ENCODE peak calls at places on chromosomes 4 and X, in ten cellular contexts. V, L, O, P, A, C, W, M, E and R are unnamed samples.

GRCh38 chrX:74525116-74525515 is 89.3 kb downstream of the RLIM start:
- DNase-seq in V (no peak), L (no peak), O (no peak), P (no peak), A (no peak), C (no peak), W (no peak), M (no peak), E (no peak), R (no peak)

GRCh38 chrX:319579-320125 is 1.1 kb upstream of the GTPBP6 start:
- DNase-seq in V (no peak), L (no peak), O (no peak), P (no peak), A (no peak), C (peak), W (peak), M (no peak), E (no peak), R (peak)

GRCh38 chr4:100870940-100871772 is 353.3 kb upstream of the EMCN start:
- DNase-seq in V (no peak), L (no peak), O (peak), P (no peak), A (no peak), C (no peak), W (no peak), M (no peak), E (no peak), R (no peak)

GRCh38 chr4:81260443-81261102 is 45.6 kb upstream of the PRKG2 start:
- DNase-seq in V (no peak), L (no peak), O (no peak), P (peak), A (peak), C (no peak), W (peak), M (no peak), E (no peak), R (peak)

GRCh38 chrX:9180623-9181022 is 146.7 kb upstream of the FAM9B start:
- DNase-seq in V (no peak), L (no peak), O (no peak), P (no peak), A (peak), C (no peak), W (peak), M (no peak), E (no peak), R (peak)

GRCh38 chrX:46317158-46317557 is 228.1 kb downstream of the ZNF674 start:
- DNase-seq in V (no peak), L (no peak), O (no peak), P (no peak), A (no peak), C (no peak), W (no peak), M (no peak), E (no peak), R (no peak)

GRCh38 chr4:2934077-2934812 is 29.0 kb downstream of the NOP14 start:
- DNase-seq in V (peak), L (no peak), O (no peak), P (peak), A (no peak), C (peak), W (no peak), M (no peak), E (no peak), R (peak)

GRCh38 chr4:83054928-83055327 is 19.9 kb downstream of the COPS4 start:
- DNase-seq in V (no peak), L (no peak), O (no peak), P (peak), A (no peak), C (no peak), W (no peak), M (no peak), E (no peak), R (no peak)

GRCh38 chr4:103915224-103915869 is 195.6 kb upstream of the TACR3 start:
- DNase-seq in V (no peak), L (peak), O (no peak), P (peak), A (no peak), C (no peak), W (no peak), M (no peak), E (peak), R (peak)